ENCODE peak calls at places on chromosomes 12 and 14, in four cellular contexts. O, Q, U and M are unnamed samples.
A peak's percentile ranks its signal among the peaks of the same experiment; 100 is the strongest.

GRCh38 chr14:92924247-92924646 is 1.3 kb downstream of the CHGA start:
- DNase-seq in O (no peak), Q (no peak), U (no peak), M (no peak)

GRCh38 chr12:49706351-49707126 is 666 bp downstream of the FMNL3 start:
- DNase-seq in O (no peak), Q (peak; percentile 20), U (peak; percentile 42), M (peak; percentile 75)

GRCh38 chr12:107337354-107338095 is 244.2 kb upstream of the CRY1 start:
- DNase-seq in O (no peak), Q (no peak), U (no peak), M (no peak)

GRCh38 chr12:30485230-30485890 is 210.3 kb downstream of the IPO8 start:
- DNase-seq in O (no peak), Q (no peak), U (no peak), M (no peak)

GRCh38 chr12:44874981-44875416 is 1.1 kb downstream of the NELL2 start:
- DNase-seq in O (no peak), Q (no peak), U (no peak), M (no peak)

GRCh38 chr12:6540181-6540877 is 6.0 kb downstream of the GAPDH start:
- DNase-seq in O (peak; percentile 67), Q (no peak), U (no peak), M (peak; percentile 94)

GRCh38 chr12:54024127-54024526 is 4.1 kb upstream of the HOXC6 start:
- DNase-seq in O (no peak), Q (no peak), U (no peak), M (no peak)

GRCh38 chr12:1878695-1879094 is 39.8 kb downstream of the CACNA2D4 start:
- DNase-seq in O (no peak), Q (no peak), U (no peak), M (no peak)

GRCh38 chr12:131418884-131419283 is 292.0 kb upstream of the SFSWAP start:
- DNase-seq in O (no peak), Q (no peak), U (no peak), M (no peak)

GRCh38 chr12:109997393-109997792 is 1.2 kb upstream of the GIT2 start:
- DNase-seq in O (no peak), Q (no peak), U (no peak), M (no peak)

GRCh38 chr12:54004063-54004840 is 4.3 kb downstream of the HOXC9 start:
- DNase-seq in O (no peak), Q (no peak), U (no peak), M (no peak)

GRCh38 chr12:104890463-104891096 is 67.5 kb downstream of the SLC41A2 start:
- DNase-seq in O (no peak), Q (no peak), U (no peak), M (no peak)

GRCh38 chr14:101193845-101194355 is 290.4 kb upstream of the RTL1 start:
- DNase-seq in O (no peak), Q (no peak), U (no peak), M (peak; percentile 53)

GRCh38 chr12:130714091-130714590 is 2.0 kb downstream of the RIMBP2 start:
- DNase-seq in O (no peak), Q (no peak), U (no peak), M (no peak)

GRCh38 chr14:102675396-102675795 is 82.9 kb downstream of the RCOR1 start:
- DNase-seq in O (no peak), Q (no peak), U (no peak), M (no peak)

GRCh38 chr14:30227436-30227835 is 299.8 kb upstream of the PRKD1 start:
- DNase-seq in O (no peak), Q (no peak), U (no peak), M (peak; percentile 74)

GRCh38 chr12:76274699-76275098 is 73.5 kb downstream of the BBS10 start:
- DNase-seq in O (no peak), Q (no peak), U (no peak), M (no peak)

GRCh38 chr14:94161979-94162378 is 12.1 kb upstream of the PPP4R4 start:
- DNase-seq in O (no peak), Q (no peak), U (no peak), M (no peak)

GRCh38 chr12:96006727-96007126 is 10.6 kb upstream of the HAL start:
- DNase-seq in O (no peak), Q (no peak), U (no peak), M (no peak)